ENCODE peak calls at places on chromosome 12, in seven cellular contexts. M is AG09319, A is GM10248, V is GM13977, S is upper lobe of right lung, Q is left lung, I is lung. O is an unnamed sample.

GRCh38 chr12:92784795-92785562 is 82.2 kb downstream of the PLEKHG7 start:
- DNase-seq in S (no peak), I (no peak), A (peak), M (no peak), V (peak), Q (no peak), O (peak)

GRCh38 chr12:97837401-97837800 is 374.8 kb downstream of the RMST start:
- DNase-seq in M (no peak), V (no peak), A (no peak), S (no peak), I (peak), Q (no peak), O (no peak)

GRCh38 chr12:39622306-39622705 is 2.7 kb upstream of the ABCD2 start:
- DNase-seq in I (no peak), V (no peak), M (no peak), Q (no peak), S (no peak), A (no peak), O (peak)

GRCh38 chr12:3336606-3337311 is 154.2 kb upstream of the PRMT8 start:
- DNase-seq in M (no peak), I (no peak), S (peak), Q (no peak), V (no peak), A (no peak), O (no peak)

GRCh38 chr12:95532851-95533250 is 18.4 kb downstream of the USP44 start:
- DNase-seq in I (no peak), S (no peak), Q (no peak), V (no peak), M (no peak), A (no peak), O (peak)

GRCh38 chr12:27343255-27344000 is 10.8 kb downstream of the BMAL2 start:
- DNase-seq in Q (no peak), S (no peak), A (no peak), M (peak), I (no peak), V (no peak), O (no peak)

GRCh38 chr12:5905757-5906156 is 39.3 kb downstream of the ANO2 start:
- DNase-seq in Q (no peak), V (no peak), I (no peak), M (no peak), S (no peak), A (no peak), O (no peak)

GRCh38 chr12:106594447-106594846 is 11.6 kb downstream of the RFX4 start:
- DNase-seq in I (no peak), Q (peak), M (no peak), V (no peak), A (no peak), S (no peak), O (no peak)

GRCh38 chr12:110316861-110317260 is 35.8 kb downstream of the ATP2A2 start:
- DNase-seq in A (no peak), M (peak), I (no peak), Q (no peak), S (no peak), V (no peak), O (no peak)

GRCh38 chr12:11688831-11689230 is 39.4 kb downstream of the ETV6 start:
- DNase-seq in I (no peak), A (no peak), M (no peak), Q (no peak), V (no peak), S (no peak), O (no peak)

GRCh38 chr12:86331457-86331856 is 75.3 kb upstream of the MGAT4C start:
- DNase-seq in I (no peak), M (no peak), V (no peak), A (no peak), Q (no peak), S (no peak), O (no peak)

GRCh38 chr12:5201554-5202243 is 158.0 kb downstream of the KCNA5 start:
- DNase-seq in S (no peak), Q (no peak), M (no peak), I (no peak), A (no peak), V (no peak), O (no peak)

GRCh38 chr12:49200882-49201594 is 12.2 kb upstream of the TUBA1A start:
- DNase-seq in A (peak), V (peak), M (peak), I (no peak), Q (no peak), S (no peak), O (no peak)

GRCh38 chr12:132776816-132777568 is 15.4 kb upstream of the ANKLE2 start:
- DNase-seq in M (no peak), Q (peak), V (no peak), S (no peak), I (no peak), A (no peak), O (no peak)

GRCh38 chr12:48183091-48183875 is at the start of gene CCDC184:
- DNase-seq in Q (peak), V (peak), A (peak), S (peak), I (peak), M (no peak), O (peak)

GRCh38 chr12:130633771-130634170 is 82.3 kb downstream of the RIMBP2 start:
- DNase-seq in I (peak), S (peak), Q (no peak), V (no peak), M (no peak), A (no peak), O (no peak)

GRCh38 chr12:89427508-89428156 is 75.3 kb upstream of the DUSP6 start:
- DNase-seq in M (no peak), V (no peak), I (no peak), S (no peak), A (peak), Q (no peak), O (peak)

GRCh38 chr12:126617312-126617711 is 1552.1 kb downstream of the AACS start:
- DNase-seq in Q (no peak), I (no peak), V (no peak), A (no peak), S (no peak), M (no peak), O (peak)
- TF ChIP-seq CTCF in Q (peak), I (no peak), V (peak), A (no peak), S (peak), M (peak), O (no peak)

DNA sequence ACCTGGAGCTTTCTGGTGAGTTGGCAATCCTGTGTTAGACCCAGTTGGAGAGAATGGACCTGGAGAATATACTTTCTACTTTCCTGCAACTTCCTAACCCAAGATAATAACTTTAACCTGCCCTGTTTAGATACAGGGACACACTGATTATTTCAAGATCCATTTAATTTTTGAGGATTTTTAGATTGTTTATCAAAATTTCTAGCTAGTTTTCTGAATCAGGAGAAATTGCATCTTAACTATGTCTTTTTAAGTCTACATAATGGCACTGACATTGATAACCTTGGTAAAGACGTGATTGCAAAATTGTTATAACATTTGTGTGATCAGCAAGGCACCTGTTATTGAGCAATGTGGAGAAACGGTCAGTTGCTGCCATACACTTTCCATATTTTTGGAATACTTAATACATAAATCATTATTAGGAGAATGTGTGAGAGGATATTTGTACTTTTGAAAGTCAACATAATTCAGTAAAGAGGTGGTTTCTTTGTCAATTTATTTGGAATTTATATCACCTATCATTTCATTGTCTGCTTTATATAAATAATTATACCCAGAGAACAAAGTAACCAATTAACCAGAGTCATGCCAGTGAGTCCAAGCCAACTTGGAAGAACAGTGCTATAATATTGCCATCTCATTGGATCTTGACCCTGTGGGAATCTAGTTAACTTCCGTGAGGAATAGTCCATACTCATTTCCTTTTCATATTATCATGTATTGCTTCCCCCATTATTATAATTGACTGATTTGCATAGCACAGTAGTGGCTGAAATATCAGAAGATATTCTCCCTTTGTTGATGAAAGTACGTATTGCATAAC is 28.4 kb downstream of the NFYB start:
- DNase-seq in V (no peak), A (no peak), Q (no peak), I (no peak), S (no peak), M (no peak), O (no peak)
- TF ChIP-seq CTCF in V (no peak), A (no peak), Q (peak), I (no peak), S (no peak), M (no peak), O (peak)

GRCh38 chr12:129067482-129067881 is 214.2 kb downstream of the GLT1D1 start:
- DNase-seq in V (no peak), Q (no peak), S (no peak), I (no peak), M (no peak), A (no peak), O (no peak)
- TF ChIP-seq CTCF in V (no peak), Q (no peak), S (peak), I (no peak), M (no peak), A (no peak), O (no peak)

GRCh38 chr12:817941-818600 is 65.7 kb downstream of the WNK1 start:
- DNase-seq in I (no peak), A (no peak), Q (no peak), S (no peak), M (no peak), V (no peak), O (no peak)
- TF ChIP-seq CTCF in I (no peak), A (no peak), Q (no peak), S (no peak), M (no peak), V (no peak), O (no peak)

GRCh38 chr12:58247633-58248032 is 306.3 kb downstream of the ATP23 start:
- DNase-seq in V (no peak), S (no peak), A (no peak), M (no peak), I (no peak), Q (no peak), O (no peak)
- TF ChIP-seq CTCF in V (no peak), S (no peak), A (no peak), M (no peak), I (no peak), Q (no peak), O (no peak)

GRCh38 chr12:73629893-73630872 is 907.5 kb upstream of the ATXN7L3B start:
- DNase-seq in V (no peak), S (no peak), M (no peak), Q (no peak), A (no peak), I (no peak), O (no peak)
- TF ChIP-seq CTCF in V (no peak), S (no peak), M (no peak), Q (no peak), A (no peak), I (no peak), O (no peak)

GRCh38 chr12:69196302-69197288 is 42.8 kb upstream of the CPSF6 start:
- DNase-seq in A (no peak), S (no peak), M (no peak), V (no peak), Q (no peak), I (no peak), O (no peak)
- TF ChIP-seq CTCF in A (peak), S (peak), M (peak), V (peak), Q (peak), I (no peak), O (no peak)

DNA sequence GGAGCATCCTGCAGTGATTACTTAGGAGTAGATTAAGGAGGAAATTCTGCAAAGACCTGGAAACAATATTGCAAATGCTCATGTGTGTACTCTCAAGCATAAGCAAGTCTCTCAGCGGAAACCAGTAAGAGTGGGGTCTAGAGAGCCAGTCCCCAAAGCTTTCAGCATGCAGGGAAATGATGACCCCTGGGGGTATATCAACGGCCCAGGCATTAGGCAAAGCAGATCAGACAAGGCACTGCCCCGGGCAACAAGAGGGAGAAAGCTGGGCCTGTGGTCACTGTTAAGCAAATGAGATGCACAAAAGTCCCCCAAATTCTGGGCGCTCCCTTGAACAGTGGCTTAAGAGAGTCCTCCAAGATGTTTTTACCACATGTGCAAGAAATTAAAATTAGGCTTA is 457.0 kb upstream of the TBX3 start:
- DNase-seq in M (no peak), Q (no peak), A (no peak), I (no peak), S (no peak), V (no peak), O (no peak)
- TF ChIP-seq CTCF in M (no peak), Q (no peak), A (no peak), I (no peak), S (no peak), V (no peak), O (no peak)

GRCh38 chr12:69633061-69633460 is 22.4 kb upstream of the LRRC10 start:
- DNase-seq in M (no peak), S (no peak), Q (no peak), A (no peak), V (no peak), I (no peak), O (no peak)

DNA sequence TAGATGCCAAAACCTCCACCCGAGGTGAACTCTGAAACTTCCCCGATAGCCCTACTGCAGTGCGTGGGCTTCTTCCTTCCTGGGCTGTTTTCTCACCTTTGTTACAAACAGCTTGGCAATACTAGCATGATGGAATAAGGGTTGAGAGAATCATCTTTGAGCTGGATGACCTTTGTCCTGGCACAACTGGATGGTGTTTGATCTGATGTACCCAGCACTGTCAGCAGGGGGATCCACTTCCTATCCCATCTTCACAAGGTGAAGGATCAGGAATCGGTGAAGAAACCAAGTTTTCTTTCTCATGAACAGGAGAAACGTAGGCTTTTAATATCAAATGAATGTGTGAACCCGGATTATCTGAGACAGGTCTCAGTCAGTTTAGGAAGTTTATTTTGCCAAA is 19.5 kb upstream of the LRRC10 start:
- DNase-seq in I (no peak), M (no peak), A (no peak), S (no peak), Q (no peak), V (no peak), O (no peak)
- TF ChIP-seq CTCF in I (no peak), M (peak), A (no peak), S (no peak), Q (no peak), V (no peak), O (no peak)